ENCODE peak calls at places on chromosomes 16 and 17, in six cellular contexts. G is stimulated activated CD4-positive, alpha-beta T cell treated with anti-CD3 and anti-CD28 coated beads, TNF-alpha, amount 100 ng/mL, for 24 hours; O is effector CD4-positive, alpha-beta T cell; K is HTR-8/SVneo; Y is mesendoderm; J is NCI-H460. S is an unnamed sample.
A peak's percentile ranks its signal among the peaks of the same experiment; 100 is the strongest.

GRCh38 chr17:32956240-32956970 is 28.5 kb downstream of the TMEM98 start:
- DNase-seq in J (no peak), G (no peak), O (no peak), Y (no peak), K (no peak), S (no peak)

GRCh38 chr16:75074920-75075687 is 41.5 kb downstream of the LDHD start:
- DNase-seq in K (no peak), Y (no peak), G (peak; percentile 40), J (no peak), O (peak; percentile 61), S (no peak)

GRCh38 chr17:17913695-17914332 is 58.4 kb downstream of the TOM1L2 start:
- DNase-seq in Y (peak; percentile 96), G (no peak), O (no peak), J (peak; percentile 80), K (peak; percentile 99), S (peak; percentile 100)

GRCh38 chr17:80463784-80464400 is 12.5 kb downstream of the NPTX1 start:
- DNase-seq in Y (no peak), J (no peak), G (no peak), K (no peak), O (no peak), S (no peak)

GRCh38 chr16:2783581-2784375 is 3.6 kb downstream of the PRSS33 start:
- DNase-seq in Y (no peak), K (no peak), J (no peak), O (no peak), G (no peak), S (no peak)

GRCh38 chr17:36768355-36768754 is 167.0 kb downstream of the MRM1 start:
- DNase-seq in Y (peak; percentile 13), O (no peak), K (peak; percentile 35), J (no peak), G (no peak), S (no peak)

GRCh38 chr17:43994272-43995149 is 9.9 kb upstream of the NAGS start:
- DNase-seq in G (peak; percentile 49), J (peak; percentile 70), K (peak; percentile 84), Y (peak; percentile 62), O (peak; percentile 51), S (peak; percentile 85)

GRCh38 chr17:55446581-55447205 is 25.1 kb upstream of the MMD start:
- DNase-seq in G (no peak), J (no peak), K (no peak), Y (no peak), O (no peak), S (no peak)

GRCh38 chr16:69669577-69669976 is 56.8 kb downstream of the NQO1 start:
- DNase-seq in O (no peak), G (no peak), J (no peak), Y (no peak), K (no peak), S (no peak)

GRCh38 chr17:40827746-40828453 is 5.5 kb upstream of the KRT10 start:
- DNase-seq in O (no peak), K (peak; percentile 32), J (peak; percentile 26), Y (peak; percentile 10), G (no peak), S (no peak)

GRCh38 chr16:86653289-86654006 is 75.1 kb downstream of the FOXL1 start:
- DNase-seq in O (no peak), G (no peak), K (no peak), J (no peak), Y (no peak), S (no peak)

GRCh38 chr17:76119409-76120371 is 16.1 kb upstream of the EXOC7 start:
- DNase-seq in O (no peak), K (no peak), J (no peak), Y (no peak), G (no peak), S (peak; percentile 66)

GRCh38 chr16:50246299-50247122 is 19.8 kb upstream of the ADCY7 start:
- DNase-seq in O (no peak), G (no peak), Y (peak; percentile 41), J (no peak), K (no peak), S (peak; percentile 57)

GRCh38 chr16:65576631-65577030 is 454.8 kb upstream of the CDH11 start:
- DNase-seq in Y (peak; percentile 83), G (no peak), J (no peak), O (no peak), K (no peak), S (peak; percentile 49)

GRCh38 chr17:14325618-14326167 is 24.8 kb downstream of the HS3ST3B1 start:
- DNase-seq in G (no peak), K (no peak), Y (no peak), J (no peak), O (no peak), S (no peak)

GRCh38 chr17:43337684-43338428 is 60.9 kb upstream of the ARL4D start:
- DNase-seq in Y (no peak), G (no peak), O (no peak), K (no peak), J (no peak), S (no peak)

GRCh38 chr17:27319536-27320221 is 25.8 kb downstream of the WSB1 start:
- DNase-seq in G (no peak), J (no peak), Y (peak; percentile 28), O (no peak), K (no peak), S (peak; percentile 71)

GRCh38 chr17:72512649-72513556 is 392.1 kb downstream of the SOX9 start:
- DNase-seq in G (no peak), O (no peak), Y (no peak), J (no peak), K (no peak), S (peak; percentile 93)

GRCh38 chr17:40415390-40415789 is 2.3 kb downstream of the TOP2A start:
- DNase-seq in Y (peak; percentile 45), O (no peak), K (peak; percentile 38), G (no peak), J (peak; percentile 58), S (no peak)

GRCh38 chr16:52293209-52293608 is 253.7 kb downstream of the TOX3 start:
- DNase-seq in J (no peak), G (no peak), O (no peak), K (no peak), Y (no peak), S (no peak)

GRCh38 chr16:64363039-64363438 is 758.8 kb downstream of the CDH11 start:
- DNase-seq in Y (no peak), G (no peak), J (no peak), K (no peak), O (no peak), S (no peak)

GRCh38 chr16:56931769-56932587 is at the start of gene HERPUD1:
- DNase-seq in J (peak; percentile 100), Y (peak; percentile 98), O (peak; percentile 99), G (peak; percentile 98), K (peak; percentile 99), S (peak; percentile 99)

GRCh38 chr16:15509051-15509592 is 74.7 kb downstream of the BMERB1 start:
- DNase-seq in J (no peak), Y (peak; percentile 71), O (no peak), G (peak; percentile 8), K (no peak), S (peak; percentile 65)

S was measured in SJCRH30.